ENCODE peak calls at places on chromosomes 6 and 20, in four cellular contexts. One of them, this sample, is unnamed.

GRCh38 chr6:36924131-36924530 is 30.4 kb upstream of the PI16 start:
- DNase-seq in transverse colon: no peak
- DNase-seq in cardiac fibroblast: no peak
- DNase-seq in ovary: no peak
- DNase-seq in this sample: peak

GRCh38 chr6:16723833-16724232 is 37.4 kb downstream of the ATXN1 start:
- DNase-seq in transverse colon: no peak
- DNase-seq in cardiac fibroblast: peak
- DNase-seq in ovary: no peak
- DNase-seq in this sample: peak

GRCh38 chr6:159047896-159048685 is 3.3 kb upstream of the TAGAP start:
- DNase-seq in transverse colon: no peak
- DNase-seq in cardiac fibroblast: no peak
- DNase-seq in ovary: no peak
- DNase-seq in this sample: no peak

GRCh38 chr6:47376930-47377329 is 67.2 kb upstream of the TNFRSF21 start:
- DNase-seq in transverse colon: no peak
- DNase-seq in cardiac fibroblast: no peak
- DNase-seq in ovary: no peak
- DNase-seq in this sample: no peak

GRCh38 chr20:347640-348484 is 951 bp downstream of the NRSN2 start:
- DNase-seq in transverse colon: peak
- DNase-seq in cardiac fibroblast: peak
- DNase-seq in ovary: peak
- DNase-seq in this sample: peak

GRCh38 chr20:36613974-36614373 is 8.4 kb downstream of the RAB5IF start:
- DNase-seq in transverse colon: peak
- DNase-seq in cardiac fibroblast: no peak
- DNase-seq in ovary: no peak
- DNase-seq in this sample: no peak

GRCh38 chr6:44263357-44264100 is 1.8 kb downstream of the NFKBIE start:
- DNase-seq in transverse colon: peak
- DNase-seq in cardiac fibroblast: peak
- DNase-seq in ovary: no peak
- DNase-seq in this sample: peak

GRCh38 chr6:168000198-168001036 is 2.9 kb downstream of the KIF25 start:
- DNase-seq in transverse colon: no peak
- DNase-seq in cardiac fibroblast: no peak
- DNase-seq in ovary: no peak
- DNase-seq in this sample: no peak

GRCh38 chr20:51335329-51335841 is 207.1 kb downstream of the NFATC2 start:
- DNase-seq in transverse colon: no peak
- DNase-seq in cardiac fibroblast: peak
- DNase-seq in ovary: no peak
- DNase-seq in this sample: peak

GRCh38 chr6:83615025-83615999 is 93.6 kb downstream of the SNAP91 start:
- DNase-seq in transverse colon: no peak
- DNase-seq in cardiac fibroblast: peak
- DNase-seq in ovary: no peak
- DNase-seq in this sample: peak

GRCh38 chr20:23166563-23166962 is 80.4 kb upstream of the CD93 start:
- DNase-seq in transverse colon: no peak
- DNase-seq in cardiac fibroblast: no peak
- DNase-seq in ovary: no peak
- DNase-seq in this sample: no peak

GRCh38 chr20:23153696-23154341 is 67.7 kb upstream of the CD93 start:
- DNase-seq in transverse colon: no peak
- DNase-seq in cardiac fibroblast: no peak
- DNase-seq in ovary: no peak
- DNase-seq in this sample: no peak

GRCh38 chr6:69084746-69085335 is 449.8 kb downstream of the ADGRB3 start:
- DNase-seq in transverse colon: no peak
- DNase-seq in cardiac fibroblast: no peak
- DNase-seq in ovary: no peak
- DNase-seq in this sample: peak

GRCh38 chr20:20261159-20261558 is 106.7 kb upstream of the INSM1 start:
- DNase-seq in transverse colon: no peak
- DNase-seq in cardiac fibroblast: no peak
- DNase-seq in ovary: no peak
- DNase-seq in this sample: no peak

GRCh38 chr6:17932362-17932852 is 55.0 kb downstream of the KIF13A start:
- DNase-seq in transverse colon: no peak
- DNase-seq in cardiac fibroblast: peak
- DNase-seq in ovary: peak
- DNase-seq in this sample: peak

GRCh38 chr6:75524322-75524972 is 30.8 kb upstream of the FILIP1 start:
- DNase-seq in transverse colon: no peak
- DNase-seq in cardiac fibroblast: peak
- DNase-seq in ovary: no peak
- DNase-seq in this sample: peak

GRCh38 chr6:166775923-166776220 is 148.8 kb upstream of the RPS6KA2 start:
- DNase-seq in transverse colon: no peak
- DNase-seq in cardiac fibroblast: no peak
- DNase-seq in ovary: no peak
- DNase-seq in this sample: no peak

GRCh38 chr6:35049885-35050284 is 91.3 kb downstream of the TCP11 start:
- DNase-seq in transverse colon: peak
- DNase-seq in cardiac fibroblast: peak
- DNase-seq in ovary: no peak
- DNase-seq in this sample: peak

GRCh38 chr6:153145591-153145990 is 14.5 kb upstream of the RGS17 start:
- DNase-seq in transverse colon: no peak
- DNase-seq in cardiac fibroblast: no peak
- DNase-seq in ovary: no peak
- DNase-seq in this sample: no peak

GRCh38 chr6:166313255-166314070 is 5.3 kb upstream of the PRR18 start:
- DNase-seq in transverse colon: peak
- DNase-seq in cardiac fibroblast: peak
- DNase-seq in ovary: no peak
- DNase-seq in this sample: peak

GRCh38 chr6:149660028-149660427 is 11.5 kb upstream of the KATNA1 start:
- DNase-seq in transverse colon: no peak
- DNase-seq in cardiac fibroblast: no peak
- DNase-seq in ovary: no peak
- DNase-seq in this sample: no peak

GRCh38 chr20:38180781-38181180 is 15.7 kb upstream of the TGM2 start:
- DNase-seq in transverse colon: no peak
- DNase-seq in cardiac fibroblast: no peak
- DNase-seq in ovary: no peak
- DNase-seq in this sample: no peak

GRCh38 chr6:33430991-33431879 is 11.4 kb downstream of the SYNGAP1 start:
- DNase-seq in transverse colon: peak
- DNase-seq in cardiac fibroblast: peak
- DNase-seq in ovary: peak
- DNase-seq in this sample: peak

GRCh38 chr6:30074331-30075093 is 1.1 kb downstream of the RNF39 start:
- DNase-seq in transverse colon: no peak
- DNase-seq in cardiac fibroblast: no peak
- DNase-seq in ovary: no peak
- DNase-seq in this sample: no peak

GRCh38 chr20:59018817-59019216 is 412 bp upstream of the TUBB1 start:
- DNase-seq in transverse colon: no peak
- DNase-seq in cardiac fibroblast: no peak
- DNase-seq in ovary: no peak
- DNase-seq in this sample: no peak

GRCh38 chr20:2131366-2131765 is 29.7 kb downstream of the STK35 start:
- DNase-seq in transverse colon: no peak
- DNase-seq in cardiac fibroblast: peak
- DNase-seq in ovary: no peak
- DNase-seq in this sample: peak

GRCh38 chr6:87200469-87201174 is 45.3 kb downstream of the ZNF292 start:
- DNase-seq in transverse colon: no peak
- DNase-seq in cardiac fibroblast: peak
- DNase-seq in ovary: peak
- DNase-seq in this sample: peak

GRCh38 chr20:1430004-1430451 is 36.6 kb downstream of the NSFL1C start:
- DNase-seq in transverse colon: no peak
- DNase-seq in cardiac fibroblast: peak
- DNase-seq in ovary: no peak
- DNase-seq in this sample: peak

GRCh38 chr6:43954311-43955131 is 172.7 kb downstream of the MRPL14 start:
- DNase-seq in transverse colon: no peak
- DNase-seq in cardiac fibroblast: no peak
- DNase-seq in ovary: no peak
- DNase-seq in this sample: no peak

GRCh38 chr6:97594834-97595233 is 311.8 kb upstream of the MMS22L start:
- DNase-seq in transverse colon: no peak
- DNase-seq in cardiac fibroblast: peak
- DNase-seq in ovary: no peak
- DNase-seq in this sample: peak

GRCh38 chr20:38284893-38285444 is 19.0 kb upstream of the BPI start:
- DNase-seq in transverse colon: no peak
- DNase-seq in cardiac fibroblast: no peak
- DNase-seq in ovary: no peak
- DNase-seq in this sample: no peak

GRCh38 chr20:58268936-58269619 is 40.4 kb upstream of the RAB22A start:
- DNase-seq in transverse colon: no peak
- DNase-seq in cardiac fibroblast: no peak
- DNase-seq in ovary: no peak
- DNase-seq in this sample: peak

GRCh38 chr6:126172151-126172550 is 167.8 kb upstream of the CENPW start:
- DNase-seq in transverse colon: no peak
- DNase-seq in cardiac fibroblast: no peak
- DNase-seq in ovary: no peak
- DNase-seq in this sample: no peak

GRCh38 chr6:21137708-21138358 is 455.7 kb upstream of the SOX4 start:
- DNase-seq in transverse colon: no peak
- DNase-seq in cardiac fibroblast: peak
- DNase-seq in ovary: no peak
- DNase-seq in this sample: no peak

GRCh38 chr20:57595041-57596030 is 24.9 kb downstream of the ZBP1 start:
- DNase-seq in transverse colon: no peak
- DNase-seq in cardiac fibroblast: no peak
- DNase-seq in ovary: no peak
- DNase-seq in this sample: no peak

GRCh38 chr6:169955796-169956493 is 204.5 kb downstream of the ERMARD start:
- DNase-seq in transverse colon: no peak
- DNase-seq in cardiac fibroblast: no peak
- DNase-seq in ovary: no peak
- DNase-seq in this sample: no peak

GRCh38 chr20:50504231-50504823 is 5.9 kb upstream of the PTPN1 start:
- DNase-seq in transverse colon: no peak
- DNase-seq in cardiac fibroblast: peak
- DNase-seq in ovary: no peak
- DNase-seq in this sample: no peak

DNA sequence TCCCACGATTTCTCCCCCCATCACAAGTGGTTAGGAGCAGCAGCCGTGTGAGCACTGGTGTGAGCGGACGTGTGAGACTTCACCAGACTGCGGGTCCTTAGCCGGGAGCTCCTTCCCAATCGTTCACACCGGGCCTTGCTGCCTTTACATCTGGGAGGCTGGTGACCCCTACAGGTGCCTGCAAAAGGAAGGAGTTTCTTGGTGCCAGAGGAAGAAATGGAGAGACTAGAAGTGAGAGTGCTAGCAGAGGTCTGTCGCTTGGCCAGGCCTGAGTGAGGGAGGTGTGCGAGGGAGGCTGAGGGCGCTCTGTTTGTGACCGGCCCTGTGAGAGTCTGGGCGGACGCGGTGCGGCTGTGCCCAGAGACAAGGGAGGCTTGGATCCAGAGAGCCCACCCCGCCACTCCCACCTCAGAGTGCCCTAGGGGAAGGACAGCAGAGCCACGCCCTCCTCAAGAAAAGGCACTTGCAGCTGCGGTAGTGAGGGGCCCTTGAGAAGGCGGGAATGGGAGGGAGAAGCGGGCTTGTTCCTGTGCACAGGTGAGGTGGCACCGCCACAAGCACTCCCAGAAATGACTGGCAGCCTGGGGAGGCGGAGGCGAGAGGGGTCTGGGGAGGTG is 10.0 kb upstream of the ARMC2 start:
- DNase-seq in transverse colon: no peak
- DNase-seq in cardiac fibroblast: peak
- DNase-seq in ovary: no peak
- DNase-seq in this sample: peak
- TF ChIP-seq CTCF in transverse colon: no peak
- TF ChIP-seq CTCF in cardiac fibroblast: peak
- TF ChIP-seq CTCF in ovary: no peak
- TF ChIP-seq CTCF in this sample: peak

DNA sequence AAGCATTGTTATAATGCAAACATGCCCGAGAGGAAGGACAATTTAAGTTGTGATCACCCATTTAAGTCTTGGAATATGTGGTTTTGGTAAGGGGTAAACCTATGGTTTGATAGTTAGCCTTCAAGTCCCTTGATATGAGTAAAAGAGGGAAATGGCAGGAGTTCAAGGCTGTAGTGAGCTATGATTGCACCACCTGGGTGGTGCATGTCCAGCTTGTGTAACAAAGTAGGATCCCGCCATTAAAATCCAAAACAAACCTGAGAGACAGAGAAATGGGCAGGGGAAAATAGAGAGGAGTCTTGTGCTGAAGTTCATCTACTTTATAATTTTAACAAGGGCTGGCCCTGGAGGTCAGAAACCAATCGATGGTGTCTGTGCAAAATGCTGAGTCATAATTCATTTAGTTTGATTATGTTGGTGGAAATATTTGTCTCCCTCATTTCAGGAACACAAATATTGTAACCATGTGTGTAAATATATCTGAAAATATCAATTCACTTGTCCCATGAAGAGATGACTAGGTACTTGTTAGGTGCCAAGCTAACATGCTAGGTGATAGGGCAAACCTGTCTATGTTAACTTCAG is 23.2 kb upstream of the ARMH2 start:
- DNase-seq in transverse colon: no peak
- DNase-seq in cardiac fibroblast: no peak
- DNase-seq in ovary: no peak
- DNase-seq in this sample: no peak
- TF ChIP-seq CTCF in transverse colon: no peak
- TF ChIP-seq CTCF in cardiac fibroblast: no peak
- TF ChIP-seq CTCF in ovary: no peak
- TF ChIP-seq CTCF in this sample: no peak

GRCh38 chr6:63352587-63353281 is 33.0 kb upstream of the LGSN start:
- DNase-seq in transverse colon: peak
- DNase-seq in cardiac fibroblast: peak
- DNase-seq in ovary: peak
- DNase-seq in this sample: peak
- TF ChIP-seq CTCF in transverse colon: peak
- TF ChIP-seq CTCF in cardiac fibroblast: peak
- TF ChIP-seq CTCF in ovary: no peak
- TF ChIP-seq CTCF in this sample: peak

DNA sequence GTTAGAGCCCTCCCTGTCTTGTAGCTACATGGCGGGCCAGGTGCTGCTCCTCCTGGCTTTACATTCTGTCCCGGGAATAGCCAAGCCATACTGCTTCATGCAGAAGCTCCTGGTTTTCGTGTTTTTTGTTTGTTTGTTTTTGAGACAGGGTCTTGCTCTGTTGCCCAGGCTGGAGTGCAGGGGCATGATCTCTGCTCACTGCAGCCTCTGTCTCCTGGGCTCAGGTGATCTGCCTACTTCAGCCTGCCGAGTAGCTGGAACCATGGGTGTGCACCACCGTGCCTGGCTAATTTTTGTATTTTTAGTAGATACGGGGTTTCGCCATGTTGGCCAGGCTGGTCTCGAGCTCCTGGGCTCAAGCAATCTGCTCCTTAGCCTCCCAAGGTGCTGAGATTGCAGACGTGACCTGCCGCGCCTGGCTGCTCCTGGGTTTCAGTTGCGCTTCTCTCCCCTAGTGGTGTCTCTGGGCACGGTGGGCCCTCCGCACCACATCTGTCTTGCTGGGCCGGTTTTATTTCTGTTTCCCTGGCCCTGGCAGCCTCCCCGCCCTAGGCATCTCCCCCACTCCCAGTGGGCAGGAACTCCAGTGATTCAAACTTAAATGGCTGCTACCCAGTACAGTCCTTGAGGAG is 12.9 kb downstream of the CDYL start:
- DNase-seq in transverse colon: peak
- DNase-seq in cardiac fibroblast: no peak
- DNase-seq in ovary: no peak
- DNase-seq in this sample: no peak
- TF ChIP-seq CTCF in transverse colon: no peak
- TF ChIP-seq CTCF in cardiac fibroblast: no peak
- TF ChIP-seq CTCF in ovary: no peak
- TF ChIP-seq CTCF in this sample: no peak

This sample was measured in choroid plexus epithelial cell.